ENCODE peak calls at places on chromosome 3, in four cellular contexts. O is endothelial cell of umbilical vein; T is CD4-positive, alpha-beta T cell; B is tibial artery. X is an unnamed sample.

GRCh38 chr3:157129782-157130137 is 30.2 kb downstream of the CCNL1 start:
- DNase-seq in O (peak; percentile 41), T (no peak), B (no peak), X (no peak)

GRCh38 chr3:185715091-185715490 is 109.8 kb downstream of the IGF2BP2 start:
- DNase-seq in O (peak; percentile 57), T (no peak), B (no peak), X (no peak)

GRCh38 chr3:188283347-188283746 is 129.4 kb downstream of the LPP start:
- DNase-seq in O (no peak), T (no peak), B (no peak), X (no peak)

GRCh38 chr3:113968986-113969385 is 21.2 kb downstream of the ZDHHC23 start:
- DNase-seq in O (no peak), T (no peak), B (no peak), X (no peak)

GRCh38 chr3:87626471-87626995 is 350.1 kb upstream of the POU1F1 start:
- DNase-seq in O (no peak), T (no peak), B (no peak), X (no peak)

GRCh38 chr3:98655666-98656065 is 62.3 kb upstream of the CPOX start:
- DNase-seq in O (peak; percentile 92), T (no peak), B (no peak), X (no peak)

GRCh38 chr3:37766220-37766605 is 95.5 kb upstream of the CTDSPL start:
- DNase-seq in O (no peak), T (no peak), B (no peak), X (no peak)

GRCh38 chr3:171967137-171967783 is 72.1 kb upstream of the FNDC3B start:
- DNase-seq in O (peak; percentile 86), T (no peak), B (no peak), X (no peak)

GRCh38 chr3:159187706-159188105 is 385.9 kb downstream of the MFSD1 start:
- DNase-seq in O (no peak), T (no peak), B (no peak), X (no peak)

GRCh38 chr3:18429021-18429745 is 4.0 kb upstream of the SATB1 start:
- DNase-seq in O (no peak), T (no peak), B (no peak), X (no peak)

GRCh38 chr3:12900885-12901411 is 59.6 kb upstream of the RPL32 start:
- DNase-seq in O (no peak), T (no peak), B (no peak), X (no peak)

GRCh38 chr3:13137808-13138565 is 64.8 kb upstream of the IQSEC1 start:
- DNase-seq in O (no peak), T (no peak), B (peak; percentile 48), X (no peak)

GRCh38 chr3:41808152-41808551 is 153.8 kb downstream of the ULK4 start:
- DNase-seq in O (no peak), T (no peak), B (no peak), X (no peak)

GRCh38 chr3:187931770-187932278 is 186.6 kb upstream of the BCL6 start:
- DNase-seq in O (no peak), T (no peak), B (no peak), X (no peak)

GRCh38 chr3:184145120-184145524 is 10.0 kb downstream of the EIF2B5 start:
- DNase-seq in O (peak; percentile 39), T (peak; percentile 16), B (no peak), X (no peak)

GRCh38 chr3:42829083-42829627 is 19.9 kb downstream of the ACKR2 start:
- DNase-seq in O (no peak), T (no peak), B (no peak), X (no peak)

GRCh38 chr3:52857108-52857507 is 22.3 kb upstream of the MUSTN1 start:
- DNase-seq in O (no peak), T (no peak), B (no peak), X (no peak)

GRCh38 chr3:13031621-13032020 is 41.6 kb downstream of the IQSEC1 start:
- DNase-seq in O (no peak), T (no peak), B (no peak), X (no peak)

GRCh38 chr3:51836606-51837005 is 24.8 kb upstream of the IQCF2 start:
- DNase-seq in O (no peak), T (no peak), B (no peak), X (no peak)

GRCh38 chr3:49673131-49673714 is 928 bp upstream of the APEH start:
- DNase-seq in O (no peak), T (no peak), B (no peak), X (no peak)

GRCh38 chr3:57803647-57804081 is 47.6 kb downstream of the SLMAP start:
- DNase-seq in O (peak; percentile 94), T (no peak), B (no peak), X (no peak)

GRCh38 chr3:31105438-31106077 is 211.1 kb upstream of the GADL1 start:
- DNase-seq in O (peak; percentile 76), T (no peak), B (no peak), X (no peak)

GRCh38 chr3:135694142-135694541 is 271.4 kb upstream of the PPP2R3A start:
- DNase-seq in O (no peak), T (no peak), B (no peak), X (no peak)

GRCh38 chr3:98326036-98326435 is 27.6 kb upstream of the OR5K4 start:
- DNase-seq in O (peak; percentile 43), T (no peak), B (no peak), X (no peak)

GRCh38 chr3:19149388-19149787 is 1.1 kb downstream of the KCNH8 start:
- DNase-seq in O (no peak), T (peak; percentile 0), B (no peak), X (no peak)

GRCh38 chr3:160982497-160982896 is 122.7 kb downstream of the B3GALNT1 start:
- DNase-seq in O (no peak), T (no peak), B (no peak), X (no peak)

GRCh38 chr3:160981217-160981938 is 123.8 kb downstream of the B3GALNT1 start:
- DNase-seq in O (no peak), T (no peak), B (no peak), X (no peak)

GRCh38 chr3:160980740-160981139 is 124.4 kb downstream of the B3GALNT1 start:
- DNase-seq in O (no peak), T (no peak), B (no peak), X (no peak)

GRCh38 chr3:160973067-160973466 is 132.1 kb downstream of the B3GALNT1 start:
- DNase-seq in O (peak; percentile 50), T (no peak), B (no peak), X (no peak)

DNA sequence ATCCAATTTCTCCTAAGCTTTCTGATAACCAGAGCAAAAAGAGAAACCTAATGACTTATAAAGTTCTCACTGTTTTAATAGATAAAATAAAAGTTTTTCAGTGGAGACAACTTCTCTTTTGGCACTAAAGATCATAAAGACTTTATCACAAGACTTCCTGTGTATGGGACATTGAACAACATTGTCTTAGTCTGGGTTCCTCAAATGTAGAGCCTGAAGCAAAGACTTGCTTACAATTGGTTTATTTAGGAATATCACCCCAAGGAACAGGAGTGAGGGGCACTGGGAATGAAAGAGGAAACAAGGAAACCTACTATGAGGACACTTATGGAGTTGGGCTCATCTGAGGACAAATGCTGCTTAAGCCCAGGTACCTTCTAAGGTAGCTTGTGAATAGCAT is 127.4 kb downstream of the B3GALNT1 start:
- DNase-seq in O (no peak), T (no peak), B (no peak), X (no peak)
- H3K27ac ChIP-seq in O (no peak overlapping the region), T (no peak overlapping the region), B (no peak overlapping the region), X (no peak overlapping the region)

DNA sequence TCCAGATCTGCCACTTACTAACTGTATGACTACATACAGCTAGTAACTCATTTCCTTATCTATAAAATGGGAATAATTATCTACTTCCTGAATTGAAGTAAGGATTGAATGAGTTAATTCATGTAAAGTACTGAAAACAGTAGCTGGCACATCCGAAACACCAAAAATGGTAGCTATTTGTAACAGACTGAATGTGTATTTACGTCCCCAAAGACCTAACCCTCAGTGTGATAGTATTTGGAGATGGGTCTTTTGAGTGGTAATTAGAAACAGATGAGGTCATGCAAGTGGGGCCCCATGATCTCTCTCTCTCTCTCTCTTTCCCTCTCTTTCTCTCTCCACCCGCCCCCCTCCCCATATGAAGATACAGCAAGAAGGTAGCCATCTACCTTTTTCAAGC is 146.2 kb downstream of the PLCH1 start:
- DNase-seq in O (no peak), T (no peak), B (no peak), X (no peak)
- H3K27ac ChIP-seq in O (no peak overlapping the region), T (no peak overlapping the region), B (no peak overlapping the region), X (no peak overlapping the region)

GRCh38 chr3:99928758-99929408 is 111.2 kb downstream of the CMSS1 start:
- DNase-seq in O (no peak), T (no peak), B (no peak), X (no peak)

GRCh38 chr3:99929409-99930139 is 111.9 kb downstream of the CMSS1 start:
- DNase-seq in O (no peak), T (no peak), B (no peak), X (no peak)

GRCh38 chr3:99933971-99934750 is 116.5 kb downstream of the CMSS1 start:
- DNase-seq in O (peak; percentile 36), T (no peak), B (no peak), X (no peak)

GRCh38 chr3:99927651-99928390 is 110.2 kb downstream of the CMSS1 start:
- DNase-seq in O (no peak), T (no peak), B (no peak), X (no peak)

DNA sequence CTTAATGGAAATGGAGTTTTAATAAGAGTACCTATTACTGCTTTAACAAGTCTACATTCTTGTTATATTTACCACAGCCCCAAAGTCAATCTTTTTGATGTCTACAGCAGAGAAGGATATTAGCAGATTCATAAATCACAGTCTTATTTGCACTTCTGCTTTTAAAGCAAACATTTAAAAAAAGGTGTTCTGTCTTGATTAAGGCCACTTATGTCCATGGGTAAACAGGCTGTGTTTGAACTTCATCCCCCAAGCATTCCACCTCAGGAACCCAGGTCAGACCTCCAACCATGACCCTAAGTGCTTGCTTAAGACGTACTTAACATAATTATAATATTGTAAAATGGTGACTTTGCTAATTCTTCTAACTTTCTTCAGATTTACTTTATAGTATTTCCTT is 113.4 kb downstream of the CMSS1 start:
- DNase-seq in O (no peak), T (no peak), B (no peak), X (no peak)
- H3K27ac ChIP-seq in O (no peak overlapping the region), T (no peak overlapping the region), B (peak overlapping the region; percentile 65), X (no peak overlapping the region)

GRCh38 chr3:124831631-124832184 is 55.5 kb downstream of the ITGB5 start:
- DNase-seq in O (no peak), T (no peak), B (no peak), X (no peak)

GRCh38 chr3:124826703-124827102 is 60.5 kb downstream of the ITGB5 start:
- DNase-seq in O (peak; percentile 74), T (no peak), B (no peak), X (no peak)

GRCh38 chr3:124829819-124830554 is 57.2 kb downstream of the ITGB5 start:
- DNase-seq in O (no peak), T (no peak), B (no peak), X (no peak)

GRCh38 chr3:124832782-124833709 is 54.1 kb downstream of the ITGB5 start:
- DNase-seq in O (peak; percentile 71), T (no peak), B (no peak), X (no peak)

DNA sequence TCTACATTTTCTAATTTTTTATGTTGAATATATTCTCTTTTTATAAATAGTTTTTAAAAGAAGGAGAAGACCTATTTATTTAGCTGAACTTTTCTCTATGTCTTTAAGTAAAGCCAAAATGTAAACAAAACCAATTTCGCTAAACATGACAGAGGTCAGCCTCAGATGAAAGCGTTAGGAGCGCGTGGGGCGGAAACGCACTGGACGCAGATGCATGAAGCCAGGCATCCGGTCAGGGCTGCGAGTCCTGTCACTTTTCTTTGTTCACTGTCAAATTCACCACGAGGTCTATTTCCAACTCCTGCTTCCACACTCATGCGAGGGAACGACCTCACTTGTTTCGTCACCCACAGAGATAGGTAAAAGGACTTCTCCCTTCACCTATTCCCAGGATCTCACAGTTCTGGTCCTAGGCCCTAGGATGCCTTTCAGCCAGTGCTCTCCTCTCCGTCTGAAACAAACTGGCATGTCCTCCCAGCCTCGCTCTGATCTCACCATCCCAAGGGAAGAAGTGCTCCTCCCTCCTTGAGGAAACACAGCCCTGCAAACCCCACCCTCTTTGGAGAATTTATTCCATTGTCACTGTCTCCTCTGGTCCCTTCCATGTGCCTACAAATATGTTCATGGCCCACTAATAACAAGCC is 57.9 kb downstream of the ITGB5 start:
- DNase-seq in O (no peak), T (no peak), B (no peak), X (no peak)
- H3K27ac ChIP-seq in O (no peak overlapping the region), T (no peak overlapping the region), B (peak overlapping the region; percentile 85), X (peak overlapping the region; percentile 66)

X was measured in esophagus squamous epithelium.